ENCODE peak calls at places on chromosomes 4 and X, in ten cellular contexts. F, O, L, S, U, Q, X, Z, T and N are unnamed samples.
A peak's percentile ranks its signal among the peaks of the same experiment; 100 is the strongest.

GRCh38 chr4:100022792-100023222 is 72.7 kb upstream of the H2AZ1 start:
- DNase-seq in F (no peak), O (no peak), L (no peak), S (no peak), U (no peak), Q (no peak), X (no peak), Z (no peak), T (no peak), N (peak; percentile 82)

GRCh38 chr4:17517664-17518063 is 2.7 kb downstream of the CLRN2 start:
- DNase-seq in F (no peak), O (no peak), L (no peak), S (no peak), U (no peak), Q (no peak), X (no peak), Z (no peak), T (no peak), N (no peak)

GRCh38 chr4:80073362-80074008 is 456 bp upstream of the ANTXR2 start:
- DNase-seq in F (no peak), O (no peak), L (no peak), S (no peak), U (no peak), Q (no peak), X (no peak), Z (no peak), T (no peak), N (no peak)

GRCh38 chrX:84339507-84340364 is 151.7 kb upstream of the RPS6KA6 start:
- DNase-seq in F (no peak), O (peak; percentile 54), L (peak; percentile 40), S (no peak), U (peak; percentile 30), Q (peak; percentile 19), X (peak; percentile 12), Z (no peak), T (no peak), N (no peak)

GRCh38 chr4:67604029-67604381 is 45.5 kb downstream of the STAP1 start:
- DNase-seq in F (no peak), O (no peak), L (no peak), S (no peak), U (no peak), Q (no peak), X (no peak), Z (no peak), T (no peak), N (no peak)

GRCh38 chrX:64439551-64439950 is 44.3 kb upstream of the MTMR8 start:
- DNase-seq in F (no peak), O (no peak), L (no peak), S (no peak), U (no peak), Q (no peak), X (no peak), Z (no peak), T (no peak), N (no peak)

GRCh38 chr4:114076865-114077264 is 97.4 kb upstream of the ARSJ start:
- DNase-seq in F (no peak), O (peak; percentile 53), L (peak; percentile 49), S (no peak), U (no peak), Q (no peak), X (no peak), Z (no peak), T (no peak), N (no peak)

GRCh38 chr4:112145820-112146813 is 863 bp downstream of the FAM241A start:
- DNase-seq in F (peak; percentile 36), O (peak; percentile 38), L (peak; percentile 63), S (peak; percentile 36), U (peak; percentile 44), Q (peak; percentile 39), X (no peak), Z (peak; percentile 73), T (peak; percentile 43), N (no peak)

GRCh38 chr4:100190643-100191600 is 654 bp upstream of the DDIT4L start:
- DNase-seq in F (no peak), O (no peak), L (peak; percentile 49), S (no peak), U (no peak), Q (peak; percentile 25), X (no peak), Z (no peak), T (no peak), N (peak; percentile 3)

GRCh38 chrX:152170621-152171020 is 32.2 kb upstream of the MAGEA10 start:
- DNase-seq in F (no peak), O (no peak), L (peak; percentile 64), S (no peak), U (no peak), Q (no peak), X (no peak), Z (no peak), T (no peak), N (no peak)

GRCh38 chr4:6720202-6720699 is 4.3 kb downstream of the BLOC1S4 start:
- DNase-seq in F (peak; percentile 69), O (peak; percentile 68), L (peak; percentile 76), S (peak; percentile 89), U (peak; percentile 64), Q (peak; percentile 62), X (peak; percentile 5), Z (peak; percentile 60), T (peak; percentile 94), N (peak; percentile 80)

GRCh38 chr4:83178029-83178428 is 63.5 kb upstream of the PLAC8 start:
- DNase-seq in F (no peak), O (no peak), L (no peak), S (no peak), U (no peak), Q (no peak), X (no peak), Z (no peak), T (no peak), N (no peak)

GRCh38 chr4:168759959-168760527 is 250.0 kb downstream of the CBR4 start:
- DNase-seq in F (no peak), O (no peak), L (no peak), S (no peak), U (no peak), Q (no peak), X (no peak), Z (no peak), T (no peak), N (no peak)

GRCh38 chr4:183240581-183241321 is 79.3 kb downstream of the CLDN22 start:
- DNase-seq in F (no peak), O (no peak), L (no peak), S (peak; percentile 30), U (no peak), Q (no peak), X (no peak), Z (no peak), T (no peak), N (no peak)

GRCh38 chr4:53721276-53721675 is 130.0 kb upstream of the LNX1 start:
- DNase-seq in F (no peak), O (no peak), L (no peak), S (no peak), U (no peak), Q (no peak), X (no peak), Z (no peak), T (no peak), N (no peak)

GRCh38 chr4:137370206-137370633 is 162.1 kb downstream of the PCDH18 start:
- DNase-seq in F (no peak), O (peak; percentile 60), L (peak; percentile 80), S (no peak), U (no peak), Q (no peak), X (no peak), Z (no peak), T (no peak), N (no peak)

GRCh38 chr4:6341696-6342095 is 72.0 kb downstream of the WFS1 start:
- DNase-seq in F (no peak), O (no peak), L (no peak), S (no peak), U (no peak), Q (no peak), X (no peak), Z (no peak), T (no peak), N (no peak)

GRCh38 chr4:87529187-87529586 is at the start of gene SPARCL1:
- DNase-seq in F (no peak), O (no peak), L (no peak), S (no peak), U (no peak), Q (no peak), X (no peak), Z (no peak), T (no peak), N (no peak)

GRCh38 chrX:85111347-85111746 is 107.7 kb downstream of the APOOL start:
- DNase-seq in F (no peak), O (peak; percentile 32), L (peak; percentile 25), S (no peak), U (peak; percentile 1), Q (no peak), X (no peak), Z (no peak), T (no peak), N (peak; percentile 2)

GRCh38 chr4:139889901-139890300 is 224.3 kb downstream of the MGST2 start:
- DNase-seq in F (no peak), O (no peak), L (no peak), S (no peak), U (no peak), Q (no peak), X (no peak), Z (no peak), T (no peak), N (no peak)

GRCh38 chr4:130722370-130722769 is 1626.4 kb downstream of the C4orf33 start:
- DNase-seq in F (no peak), O (peak; percentile 65), L (peak; percentile 29), S (no peak), U (no peak), Q (peak; percentile 6), X (no peak), Z (no peak), T (no peak), N (no peak)

GRCh38 chr4:3365871-3366842 is 73.3 kb downstream of the RGS12 start:
- DNase-seq in F (no peak), O (no peak), L (no peak), S (no peak), U (no peak), Q (no peak), X (no peak), Z (no peak), T (no peak), N (no peak)

GRCh38 chr4:168551945-168552695 is 55.3 kb downstream of the PALLD start:
- DNase-seq in F (no peak), O (peak; percentile 46), L (no peak), S (no peak), U (peak; percentile 48), Q (peak; percentile 73), X (no peak), Z (no peak), T (no peak), N (no peak)

GRCh38 chr4:8303485-8304281 is 34.1 kb downstream of the HTRA3 start:
- DNase-seq in F (no peak), O (peak; percentile 90), L (peak; percentile 97), S (no peak), U (peak; percentile 64), Q (peak; percentile 89), X (no peak), Z (no peak), T (no peak), N (no peak)

GRCh38 chr4:15162465-15163283 is 160.4 kb downstream of the CPEB2 start:
- DNase-seq in F (no peak), O (peak; percentile 36), L (peak; percentile 69), S (no peak), U (peak; percentile 45), Q (peak; percentile 39), X (no peak), Z (no peak), T (no peak), N (no peak)

GRCh38 chrX:144265641-144266040 is 381.8 kb downstream of the UBE2NL start:
- DNase-seq in F (no peak), O (no peak), L (no peak), S (no peak), U (no peak), Q (no peak), X (no peak), Z (no peak), T (no peak), N (no peak)

GRCh38 chr4:7802093-7802726 is 137.5 kb downstream of the AFAP1 start:
- DNase-seq in F (peak; percentile 62), O (peak; percentile 79), L (peak; percentile 90), S (peak; percentile 77), U (peak; percentile 67), Q (peak; percentile 77), X (peak; percentile 46), Z (peak; percentile 58), T (peak; percentile 74), N (peak; percentile 48)